ENCODE peak calls at places on chromosomes 12 and 14, in five cellular contexts. E is lower lobe of right lung, H is HEK293T, O is tibial nerve, T is NCI-H69. S is an unnamed sample.

GRCh38 chr14:92651106-92651792 is 97.2 kb downstream of the LGMN start:
- DNase-seq in E (peak), H (no peak), O (no peak), T (no peak), S (no peak)

GRCh38 chr12:112096667-112097066 is 11.9 kb downstream of the NAA25 start:
- DNase-seq in E (no peak), H (no peak), O (no peak), T (no peak), S (no peak)

GRCh38 chr14:26820101-26820500 is 222.3 kb upstream of the NOVA1 start:
- DNase-seq in E (no peak), H (peak), O (no peak), T (peak), S (no peak)

GRCh38 chr12:56688846-56689113 is 696 bp upstream of the PTGES3 start:
- DNase-seq in E (peak), H (no peak), O (no peak), T (no peak), S (no peak)

GRCh38 chr12:47400251-47400650 is 305.6 kb downstream of the RPAP3 start:
- DNase-seq in E (no peak), H (no peak), O (no peak), T (no peak), S (no peak)

GRCh38 chr12:104671407-104672095 is 214.8 kb downstream of the CHST11 start:
- DNase-seq in E (peak), H (no peak), O (peak), T (peak), S (peak)

GRCh38 chr12:122996188-122996601 is 15.7 kb downstream of the ARL6IP4 start:
- DNase-seq in E (no peak), H (no peak), O (no peak), T (no peak), S (no peak)

GRCh38 chr14:68282479-68283377 is 463.1 kb downstream of the RAD51B start:
- DNase-seq in E (no peak), H (no peak), O (no peak), T (no peak), S (no peak)

GRCh38 chr12:98253641-98254040 is 261.7 kb upstream of the TMPO start:
- DNase-seq in E (no peak), H (no peak), O (no peak), T (no peak), S (no peak)

GRCh38 chr12:104610513-104611235 is 153.9 kb downstream of the CHST11 start:
- DNase-seq in E (no peak), H (no peak), O (no peak), T (no peak), S (no peak)

GRCh38 chr12:28683371-28683770 is 465.7 kb upstream of the FAR2 start:
- DNase-seq in E (no peak), H (no peak), O (no peak), T (no peak), S (peak)

GRCh38 chr14:96097752-96098151 is 58.6 kb downstream of the C14orf132 start:
- DNase-seq in E (no peak), H (no peak), O (no peak), T (no peak), S (no peak)

GRCh38 chr14:75428230-75429104 is 645 bp downstream of the JDP2 start:
- DNase-seq in E (peak), H (peak), O (no peak), T (peak), S (peak)

GRCh38 chr12:107225626-107226025 is 132.3 kb upstream of the CRY1 start:
- DNase-seq in E (no peak), H (no peak), O (no peak), T (no peak), S (no peak)

GRCh38 chr14:104546591-104547309 is 32.8 kb upstream of the C14orf180 start:
- DNase-seq in E (no peak), H (no peak), O (no peak), T (no peak), S (no peak)

GRCh38 chr12:92927436-92928116 is 1.5 kb downstream of the EEA1 start:
- DNase-seq in E (no peak), H (no peak), O (no peak), T (peak), S (peak)

S was measured in HAP-1.